ENCODE peak calls at places on chromosomes 12 and 14, in six cellular contexts. One of them, this sample, is unnamed.

GRCh38 chr12:64221656-64222010 is 463 bp downstream of the KICS2 start:
- DNase-seq in left lung: peak
- DNase-seq in neural progenitor cell: peak
- DNase-seq in cardiac muscle cell: peak
- DNase-seq in HCT116: peak
- DNase-seq in dorsolateral prefrontal cortex: peak
- DNase-seq in this sample: no peak

GRCh38 chr12:93572712-93573551 is 457 bp downstream of the SOCS2 start:
- DNase-seq in cardiac muscle cell: peak
- DNase-seq in HCT116: no peak
- DNase-seq in dorsolateral prefrontal cortex: no peak
- DNase-seq in neural progenitor cell: peak
- DNase-seq in left lung: peak
- DNase-seq in this sample: no peak

GRCh38 chr12:41250748-41251147 is 62.6 kb downstream of the PDZRN4 start:
- DNase-seq in HCT116: no peak
- DNase-seq in dorsolateral prefrontal cortex: no peak
- DNase-seq in neural progenitor cell: no peak
- DNase-seq in left lung: no peak
- DNase-seq in cardiac muscle cell: peak
- DNase-seq in this sample: no peak

GRCh38 chr12:15423629-15424028 is 101.3 kb downstream of the PTPRO start:
- DNase-seq in neural progenitor cell: no peak
- DNase-seq in cardiac muscle cell: peak
- DNase-seq in left lung: no peak
- DNase-seq in dorsolateral prefrontal cortex: no peak
- DNase-seq in HCT116: no peak
- DNase-seq in this sample: no peak

GRCh38 chr12:5745251-5745888 is 199.7 kb downstream of the ANO2 start:
- DNase-seq in dorsolateral prefrontal cortex: peak
- DNase-seq in left lung: no peak
- DNase-seq in neural progenitor cell: peak
- DNase-seq in cardiac muscle cell: peak
- DNase-seq in HCT116: peak
- DNase-seq in this sample: peak

GRCh38 chr14:53954551-53955233 is 1.9 kb downstream of the BMP4 start:
- DNase-seq in left lung: peak
- DNase-seq in neural progenitor cell: peak
- DNase-seq in HCT116: no peak
- DNase-seq in dorsolateral prefrontal cortex: peak
- DNase-seq in cardiac muscle cell: peak
- DNase-seq in this sample: no peak

GRCh38 chr12:66111605-66112004 is 18.9 kb downstream of the LLPH start:
- DNase-seq in neural progenitor cell: no peak
- DNase-seq in cardiac muscle cell: peak
- DNase-seq in HCT116: no peak
- DNase-seq in dorsolateral prefrontal cortex: no peak
- DNase-seq in left lung: no peak
- DNase-seq in this sample: no peak

GRCh38 chr14:85197976-85198375 is 332.0 kb upstream of the FLRT2 start:
- DNase-seq in cardiac muscle cell: no peak
- DNase-seq in dorsolateral prefrontal cortex: no peak
- DNase-seq in left lung: no peak
- DNase-seq in HCT116: no peak
- DNase-seq in neural progenitor cell: no peak
- DNase-seq in this sample: no peak

GRCh38 chr12:81468206-81468605 is 290.9 kb downstream of the PPFIA2 start:
- DNase-seq in dorsolateral prefrontal cortex: peak
- DNase-seq in cardiac muscle cell: peak
- DNase-seq in left lung: no peak
- DNase-seq in neural progenitor cell: no peak
- DNase-seq in HCT116: no peak
- DNase-seq in this sample: no peak

GRCh38 chr12:4089147-4089606 is 184.4 kb upstream of the CCND2 start:
- DNase-seq in cardiac muscle cell: no peak
- DNase-seq in dorsolateral prefrontal cortex: no peak
- DNase-seq in left lung: no peak
- DNase-seq in neural progenitor cell: no peak
- DNase-seq in HCT116: no peak
- DNase-seq in this sample: no peak

GRCh38 chr12:122959566-122960192 is 6.6 kb downstream of the ABCB9 start:
- DNase-seq in cardiac muscle cell: no peak
- DNase-seq in HCT116: no peak
- DNase-seq in dorsolateral prefrontal cortex: no peak
- DNase-seq in left lung: peak
- DNase-seq in neural progenitor cell: no peak
- DNase-seq in this sample: no peak

GRCh38 chr12:5827591-5827990 is 117.5 kb downstream of the ANO2 start:
- DNase-seq in dorsolateral prefrontal cortex: no peak
- DNase-seq in left lung: no peak
- DNase-seq in cardiac muscle cell: no peak
- DNase-seq in HCT116: no peak
- DNase-seq in neural progenitor cell: peak
- DNase-seq in this sample: no peak

GRCh38 chr12:53476769-53477209 is 22.5 kb downstream of the MAP3K12 start:
- DNase-seq in neural progenitor cell: peak
- DNase-seq in dorsolateral prefrontal cortex: no peak
- DNase-seq in left lung: no peak
- DNase-seq in HCT116: no peak
- DNase-seq in cardiac muscle cell: peak
- DNase-seq in this sample: no peak

GRCh38 chr12:14384783-14385638 is 19.5 kb downstream of the ATF7IP start:
- DNase-seq in dorsolateral prefrontal cortex: peak
- DNase-seq in HCT116: peak
- DNase-seq in neural progenitor cell: peak
- DNase-seq in cardiac muscle cell: peak
- DNase-seq in left lung: no peak
- DNase-seq in this sample: no peak

GRCh38 chr12:98572010-98572409 is 21.5 kb upstream of the SLC25A3 start:
- DNase-seq in dorsolateral prefrontal cortex: no peak
- DNase-seq in left lung: no peak
- DNase-seq in neural progenitor cell: peak
- DNase-seq in cardiac muscle cell: peak
- DNase-seq in HCT116: no peak
- DNase-seq in this sample: no peak

DNA sequence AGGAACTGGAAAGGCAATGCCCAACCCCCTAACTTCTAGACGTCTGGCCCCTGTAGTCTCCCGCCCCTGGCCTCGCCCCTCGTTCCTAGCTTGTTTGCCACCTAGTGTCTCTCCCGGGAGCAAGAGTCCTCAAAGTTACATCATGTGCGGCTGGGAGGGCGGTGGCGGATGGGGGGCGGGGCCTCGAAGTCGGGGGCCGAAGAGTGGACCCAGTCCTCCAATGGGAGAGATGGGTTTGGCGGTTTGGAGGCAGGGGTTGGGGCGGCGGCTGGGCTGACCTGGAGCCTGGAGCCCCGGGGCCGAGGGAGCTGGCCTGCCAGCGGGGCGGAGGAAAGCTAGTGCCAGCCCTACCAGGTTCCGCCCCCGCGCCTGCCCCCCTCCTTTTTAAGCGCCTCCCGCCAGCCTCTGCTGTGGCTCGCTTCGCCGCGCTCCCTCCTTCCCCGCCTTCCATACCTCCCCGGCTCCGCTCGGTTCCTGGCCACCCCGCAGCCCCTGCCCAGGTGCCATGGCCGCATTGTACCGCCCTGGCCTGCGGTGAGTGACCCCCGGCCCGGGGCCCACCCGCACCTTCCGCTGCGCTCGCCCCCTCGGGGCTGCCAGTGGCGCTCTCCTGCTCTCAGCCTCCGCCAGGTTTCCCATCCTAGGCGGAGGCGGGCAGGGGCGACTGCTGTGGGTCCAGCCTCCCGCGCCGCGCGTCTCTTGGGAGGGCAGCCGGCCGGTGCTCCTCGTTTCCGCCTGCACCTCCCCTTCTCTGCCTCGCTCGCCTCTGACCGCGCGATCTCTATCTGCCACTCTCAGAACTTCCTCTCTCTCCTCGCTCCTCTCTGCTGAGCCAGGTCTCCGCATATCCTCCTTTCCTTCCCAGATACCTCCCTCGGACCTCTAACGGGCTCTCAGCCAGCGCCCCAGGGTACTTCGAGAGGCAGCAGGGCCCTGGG is at the start of gene PCK2:
- DNase-seq in left lung: peak
- DNase-seq in neural progenitor cell: peak
- DNase-seq in cardiac muscle cell: peak
- DNase-seq in dorsolateral prefrontal cortex: peak
- DNase-seq in HCT116: peak
- DNase-seq in this sample: peak
- TF ChIP-seq CTCF in left lung: no peak
- TF ChIP-seq CTCF in neural progenitor cell: peak
- TF ChIP-seq CTCF in cardiac muscle cell: peak
- TF ChIP-seq CTCF in dorsolateral prefrontal cortex: peak
- TF ChIP-seq CTCF in HCT116: no peak
- TF ChIP-seq CTCF in this sample: no peak

GRCh38 chr14:30903285-30904124 is 29.1 kb downstream of the COCH start:
- DNase-seq in dorsolateral prefrontal cortex: no peak
- DNase-seq in cardiac muscle cell: no peak
- DNase-seq in HCT116: no peak
- DNase-seq in neural progenitor cell: no peak
- DNase-seq in left lung: no peak
- DNase-seq in this sample: no peak

GRCh38 chr14:30908826-30909225 is 34.5 kb downstream of the COCH start:
- DNase-seq in neural progenitor cell: no peak
- DNase-seq in left lung: no peak
- DNase-seq in HCT116: no peak
- DNase-seq in cardiac muscle cell: no peak
- DNase-seq in dorsolateral prefrontal cortex: no peak
- DNase-seq in this sample: no peak

GRCh38 chr14:30907659-30908057 is 33.3 kb downstream of the COCH start:
- DNase-seq in left lung: no peak
- DNase-seq in cardiac muscle cell: no peak
- DNase-seq in neural progenitor cell: no peak
- DNase-seq in dorsolateral prefrontal cortex: no peak
- DNase-seq in HCT116: no peak
- DNase-seq in this sample: no peak

DNA sequence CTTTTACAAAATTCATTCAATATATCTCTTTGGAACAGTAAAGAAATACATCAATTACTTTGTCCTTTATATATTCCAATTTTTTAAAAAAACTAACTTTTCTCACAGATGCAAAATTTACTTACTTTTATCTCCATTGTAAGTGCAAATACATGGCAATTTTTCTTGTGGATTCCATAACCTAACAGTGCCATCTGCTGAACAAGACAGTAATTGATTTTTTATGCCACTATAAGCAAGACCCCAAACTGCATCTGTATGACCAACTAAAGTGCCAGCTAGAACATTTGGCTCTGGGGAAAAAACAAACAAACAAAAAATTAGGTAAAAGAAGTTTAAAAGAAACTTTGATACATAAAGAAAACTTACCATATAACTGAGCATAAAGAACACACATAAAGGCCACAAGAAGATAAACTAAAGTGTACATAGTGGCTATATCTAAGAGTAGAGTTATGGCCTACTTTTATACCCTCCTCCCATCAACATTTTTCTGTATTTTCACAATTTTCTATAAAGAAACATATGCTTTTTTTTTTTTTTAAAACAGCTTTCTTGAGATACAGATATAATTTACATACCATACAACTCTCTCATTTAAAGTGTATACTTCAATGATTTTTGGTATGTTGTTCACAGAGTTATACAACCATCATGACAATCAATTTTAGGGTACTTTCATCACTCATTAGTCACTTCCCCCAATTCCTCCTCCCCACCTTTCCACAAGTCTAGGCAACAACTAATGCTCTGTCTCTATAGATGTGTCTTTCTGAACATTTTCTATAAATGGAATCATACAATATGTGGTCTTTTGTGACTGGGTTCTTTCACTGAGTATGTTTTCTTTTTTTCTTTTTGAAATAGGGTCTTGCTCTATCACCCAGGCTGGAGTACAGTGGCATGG is 32.6 kb downstream of the COCH start:
- DNase-seq in HCT116: peak
- DNase-seq in left lung: no peak
- DNase-seq in dorsolateral prefrontal cortex: no peak
- DNase-seq in cardiac muscle cell: peak
- DNase-seq in neural progenitor cell: no peak
- DNase-seq in this sample: no peak
- TF ChIP-seq CTCF in HCT116: peak
- TF ChIP-seq CTCF in left lung: no peak
- TF ChIP-seq CTCF in dorsolateral prefrontal cortex: peak
- TF ChIP-seq CTCF in cardiac muscle cell: peak
- TF ChIP-seq CTCF in neural progenitor cell: peak
- TF ChIP-seq CTCF in this sample: peak

GRCh38 chr14:45990252-45990651 is 661.3 kb downstream of the RPL10L start:
- DNase-seq in HCT116: peak
- DNase-seq in cardiac muscle cell: no peak
- DNase-seq in dorsolateral prefrontal cortex: no peak
- DNase-seq in left lung: no peak
- DNase-seq in neural progenitor cell: no peak
- DNase-seq in this sample: no peak
- TF ChIP-seq CTCF in HCT116: no peak
- TF ChIP-seq CTCF in cardiac muscle cell: peak
- TF ChIP-seq CTCF in dorsolateral prefrontal cortex: no peak
- TF ChIP-seq CTCF in left lung: no peak
- TF ChIP-seq CTCF in neural progenitor cell: peak
- TF ChIP-seq CTCF in this sample: peak

GRCh38 chr12:2751686-2752085 is 43.1 kb upstream of the FKBP4 start:
- DNase-seq in cardiac muscle cell: no peak
- DNase-seq in neural progenitor cell: peak
- DNase-seq in left lung: no peak
- DNase-seq in dorsolateral prefrontal cortex: no peak
- DNase-seq in HCT116: no peak
- DNase-seq in this sample: no peak

GRCh38 chr12:2751230-2751629 is 43.5 kb upstream of the FKBP4 start:
- DNase-seq in dorsolateral prefrontal cortex: no peak
- DNase-seq in cardiac muscle cell: no peak
- DNase-seq in left lung: no peak
- DNase-seq in HCT116: no peak
- DNase-seq in neural progenitor cell: no peak
- DNase-seq in this sample: no peak

GRCh38 chr12:2753536-2753935 is 41.2 kb upstream of the FKBP4 start:
- DNase-seq in HCT116: no peak
- DNase-seq in cardiac muscle cell: no peak
- DNase-seq in neural progenitor cell: peak
- DNase-seq in dorsolateral prefrontal cortex: no peak
- DNase-seq in left lung: no peak
- DNase-seq in this sample: no peak

GRCh38 chr12:2754208-2754607 is 40.6 kb upstream of the FKBP4 start:
- DNase-seq in cardiac muscle cell: no peak
- DNase-seq in neural progenitor cell: no peak
- DNase-seq in HCT116: no peak
- DNase-seq in dorsolateral prefrontal cortex: no peak
- DNase-seq in left lung: no peak
- DNase-seq in this sample: no peak

DNA sequence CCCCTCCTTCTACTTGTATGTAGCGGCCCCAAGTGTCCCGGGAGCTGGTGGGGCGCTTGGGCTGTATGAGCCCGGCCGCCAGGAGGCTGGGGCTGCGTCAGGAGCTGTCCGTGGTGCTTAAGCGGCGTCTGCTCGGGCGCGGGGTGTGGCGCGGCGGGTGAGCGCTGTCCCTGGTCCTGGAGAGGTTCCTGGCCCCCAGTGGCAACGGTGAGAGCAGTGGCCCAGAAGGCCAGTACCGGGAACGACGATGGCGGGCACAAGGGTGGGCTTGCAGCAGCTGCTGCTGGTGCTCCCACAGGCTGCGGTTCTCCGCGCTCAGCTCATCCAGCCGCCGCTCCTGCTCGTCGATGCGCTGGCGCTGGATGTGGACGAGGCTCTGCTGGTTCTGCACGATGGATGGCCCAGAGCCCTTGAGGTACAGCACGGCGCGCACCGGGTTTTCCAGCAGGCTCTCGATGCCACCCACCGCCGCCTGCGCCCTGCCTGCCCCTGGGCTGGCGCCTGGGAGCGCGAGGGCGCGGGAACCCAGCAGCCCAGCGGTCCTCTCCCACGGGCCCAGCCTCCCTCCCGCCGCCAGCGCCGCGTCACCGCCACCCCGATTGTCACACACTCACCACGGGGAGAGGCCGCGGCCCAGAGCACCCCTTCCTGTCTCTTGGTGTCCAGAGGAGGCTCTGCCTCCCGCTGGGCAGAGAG is 41.9 kb upstream of the FKBP4 start:
- DNase-seq in HCT116: peak
- DNase-seq in cardiac muscle cell: peak
- DNase-seq in neural progenitor cell: peak
- DNase-seq in left lung: peak
- DNase-seq in dorsolateral prefrontal cortex: no peak
- DNase-seq in this sample: no peak
- TF ChIP-seq CTCF in HCT116: no peak
- TF ChIP-seq CTCF in cardiac muscle cell: no peak
- TF ChIP-seq CTCF in neural progenitor cell: peak
- TF ChIP-seq CTCF in left lung: no peak
- TF ChIP-seq CTCF in dorsolateral prefrontal cortex: peak
- TF ChIP-seq CTCF in this sample: no peak

This sample was measured in D721Med.